ENCODE peak calls at places on chromosomes 4 and X, in eight cellular contexts. N is psoas muscle; U is body of pancreas; C is thoracic aorta; K is CD8-positive, alpha-beta memory T cell; L is upper lobe of right lung; S is A549; M is HCT116. W is an unnamed sample.

GRCh38 chr4:185592845-185593488 is 57.7 kb upstream of the PDLIM3 start:
- DNase-seq in N (no peak), U (no peak), C (no peak), K (no peak), L (no peak), S (no peak), M (no peak), W (no peak)

GRCh38 chrX:71098302-71098701 is 2.7 kb downstream of the FOXO4 start:
- DNase-seq in N (peak), U (peak), C (peak), K (peak), L (peak), S (peak), M (peak), W (no peak)

GRCh38 chr4:187357045-187357643 is 633.5 kb upstream of the FAT1 start:
- DNase-seq in N (no peak), U (no peak), C (no peak), K (no peak), L (no peak), S (no peak), M (no peak), W (no peak)

GRCh38 chrX:38124000-38124399 is 96.7 kb downstream of the SRPX start:
- DNase-seq in N (no peak), U (no peak), C (no peak), K (no peak), L (no peak), S (no peak), M (no peak), W (no peak)

GRCh38 chr4:185359767-185360446 is 35.8 kb downstream of the LRP2BP start:
- DNase-seq in N (no peak), U (no peak), C (no peak), K (no peak), L (no peak), S (no peak), M (no peak), W (no peak)

GRCh38 chr4:52837716-52838558 is 24.2 kb upstream of the RASL11B start:
- DNase-seq in N (no peak), U (peak), C (no peak), K (no peak), L (no peak), S (no peak), M (no peak), W (no peak)

GRCh38 chr4:89913623-89914022 is 19.0 kb downstream of the MMRN1 start:
- DNase-seq in N (no peak), U (no peak), C (no peak), K (no peak), L (no peak), S (no peak), M (no peak), W (no peak)

GRCh38 chr4:5712517-5712916 is 1.5 kb downstream of the EVC start:
- DNase-seq in N (no peak), U (no peak), C (no peak), K (no peak), L (no peak), S (no peak), M (no peak), W (no peak)

GRCh38 chr4:13544556-13545393 is 467 bp upstream of the NKX3-2 start:
- DNase-seq in N (no peak), U (peak), C (no peak), K (no peak), L (peak), S (peak), M (peak), W (peak)

GRCh38 chr4:186102931-186103330 is 1.6 kb upstream of the FAM149A start:
- DNase-seq in N (no peak), U (no peak), C (no peak), K (no peak), L (no peak), S (no peak), M (no peak), W (no peak)

GRCh38 chr4:29559281-29559680 is 1160.9 kb upstream of the PCDH7 start:
- DNase-seq in N (no peak), U (no peak), C (no peak), K (no peak), L (no peak), S (no peak), M (no peak), W (no peak)

GRCh38 chrX:75155830-75156525 is at the start of gene ABCB7:
- DNase-seq in N (peak), U (peak), C (no peak), K (peak), L (peak), S (peak), M (peak), W (peak)

GRCh38 chr4:96602661-96603060 is 762.8 kb downstream of the PDHA2 start:
- DNase-seq in N (no peak), U (no peak), C (no peak), K (no peak), L (no peak), S (no peak), M (peak), W (no peak)

GRCh38 chrX:85359051-85359450 is 20.4 kb downstream of the POF1B start:
- DNase-seq in N (no peak), U (no peak), C (no peak), K (no peak), L (no peak), S (no peak), M (no peak), W (no peak)

GRCh38 chr4:145635630-145636029 is 16.4 kb downstream of the MMAA start:
- DNase-seq in N (no peak), U (no peak), C (no peak), K (no peak), L (no peak), S (no peak), M (no peak), W (no peak)

GRCh38 chr4:153728660-153729059 is 31.2 kb downstream of the RNF175 start:
- DNase-seq in N (no peak), U (no peak), C (no peak), K (no peak), L (no peak), S (no peak), M (no peak), W (no peak)

GRCh38 chr4:24842356-24842755 is 47.0 kb downstream of the SOD3 start:
- DNase-seq in N (no peak), U (no peak), C (no peak), K (no peak), L (no peak), S (no peak), M (no peak), W (no peak)

GRCh38 chr4:145740796-145741195 is 60.9 kb downstream of the C4orf51 start:
- DNase-seq in N (no peak), U (no peak), C (no peak), K (no peak), L (no peak), S (no peak), M (no peak), W (no peak)

GRCh38 chrX:151896734-151897474 is 15.8 kb upstream of the MAGEA4 start:
- DNase-seq in N (no peak), U (no peak), C (no peak), K (no peak), L (no peak), S (no peak), M (no peak), W (no peak)

GRCh38 chr4:187357861-187358260 is 634.2 kb upstream of the FAT1 start:
- DNase-seq in N (no peak), U (no peak), C (no peak), K (no peak), L (no peak), S (no peak), M (no peak), W (no peak)

GRCh38 chrX:31199051-31199769 is 127.4 kb upstream of the FTHL17 start:
- DNase-seq in N (no peak), U (peak), C (no peak), K (no peak), L (no peak), S (no peak), M (no peak), W (no peak)

GRCh38 chr4:96093057-96093456 is 253.2 kb downstream of the PDHA2 start:
- DNase-seq in N (no peak), U (peak), C (no peak), K (no peak), L (no peak), S (no peak), M (no peak), W (no peak)

GRCh38 chr4:88823058-88823919 is 125.7 kb upstream of the NAP1L5 start:
- DNase-seq in N (peak), U (peak), C (peak), K (peak), L (peak), S (peak), M (peak), W (peak)

GRCh38 chrX:7110821-7111276 is 36.7 kb upstream of the STS start:
- DNase-seq in N (no peak), U (no peak), C (no peak), K (no peak), L (no peak), S (no peak), M (no peak), W (no peak)

GRCh38 chr4:151681085-151681484 is 79.7 kb downstream of the GATB start:
- DNase-seq in N (no peak), U (no peak), C (no peak), K (no peak), L (no peak), S (no peak), M (no peak), W (no peak)

GRCh38 chr4:148782284-148782683 is 340.1 kb upstream of the NR3C2 start:
- DNase-seq in N (no peak), U (peak), C (no peak), K (no peak), L (no peak), S (no peak), M (no peak), W (no peak)

GRCh38 chr4:153345011-153345981 is 808 bp downstream of the MND1 start:
- DNase-seq in N (peak), U (peak), C (no peak), K (peak), L (peak), S (peak), M (peak), W (no peak)

GRCh38 chr4:149684516-149684915 is 131.1 kb downstream of the IQCM start:
- DNase-seq in N (no peak), U (no peak), C (no peak), K (no peak), L (no peak), S (no peak), M (no peak), W (no peak)

GRCh38 chr4:126604273-126604867 is 1028.4 kb upstream of the INTU start:
- DNase-seq in N (no peak), U (no peak), C (no peak), K (no peak), L (no peak), S (peak), M (peak), W (no peak)

GRCh38 chr4:185637162-185637875 is 102.0 kb upstream of the PDLIM3 start:
- DNase-seq in N (no peak), U (peak), C (no peak), K (no peak), L (no peak), S (no peak), M (no peak), W (no peak)

GRCh38 chrX:49166914-49167739 is 4.6 kb downstream of the MAGIX start:
- DNase-seq in N (peak), U (peak), C (peak), K (peak), L (peak), S (no peak), M (no peak), W (peak)

GRCh38 chr4:138639018-138639876 is 376.3 kb upstream of the NOCT start:
- DNase-seq in N (no peak), U (no peak), C (no peak), K (no peak), L (no peak), S (no peak), M (no peak), W (no peak)

GRCh38 chr4:104879367-104879766 is 267.3 kb upstream of the TET2 start:
- DNase-seq in N (no peak), U (no peak), C (no peak), K (no peak), L (no peak), S (no peak), M (no peak), W (no peak)

GRCh38 chrX:16839224-16839851 is 30.8 kb downstream of the RBBP7 start:
- DNase-seq in N (no peak), U (no peak), C (no peak), K (no peak), L (no peak), S (no peak), M (no peak), W (no peak)

GRCh38 chrX:16839852-16840460 is 30.2 kb downstream of the RBBP7 start:
- DNase-seq in N (no peak), U (no peak), C (no peak), K (no peak), L (no peak), S (no peak), M (no peak), W (no peak)

GRCh38 chrX:16836371-16836770 is 33.8 kb downstream of the RBBP7 start:
- DNase-seq in N (peak), U (peak), C (no peak), K (no peak), L (no peak), S (peak), M (no peak), W (no peak)

GRCh38 chrX:16834811-16835210 is 35.4 kb downstream of the RBBP7 start:
- DNase-seq in N (no peak), U (no peak), C (no peak), K (no peak), L (no peak), S (no peak), M (no peak), W (no peak)

DNA sequence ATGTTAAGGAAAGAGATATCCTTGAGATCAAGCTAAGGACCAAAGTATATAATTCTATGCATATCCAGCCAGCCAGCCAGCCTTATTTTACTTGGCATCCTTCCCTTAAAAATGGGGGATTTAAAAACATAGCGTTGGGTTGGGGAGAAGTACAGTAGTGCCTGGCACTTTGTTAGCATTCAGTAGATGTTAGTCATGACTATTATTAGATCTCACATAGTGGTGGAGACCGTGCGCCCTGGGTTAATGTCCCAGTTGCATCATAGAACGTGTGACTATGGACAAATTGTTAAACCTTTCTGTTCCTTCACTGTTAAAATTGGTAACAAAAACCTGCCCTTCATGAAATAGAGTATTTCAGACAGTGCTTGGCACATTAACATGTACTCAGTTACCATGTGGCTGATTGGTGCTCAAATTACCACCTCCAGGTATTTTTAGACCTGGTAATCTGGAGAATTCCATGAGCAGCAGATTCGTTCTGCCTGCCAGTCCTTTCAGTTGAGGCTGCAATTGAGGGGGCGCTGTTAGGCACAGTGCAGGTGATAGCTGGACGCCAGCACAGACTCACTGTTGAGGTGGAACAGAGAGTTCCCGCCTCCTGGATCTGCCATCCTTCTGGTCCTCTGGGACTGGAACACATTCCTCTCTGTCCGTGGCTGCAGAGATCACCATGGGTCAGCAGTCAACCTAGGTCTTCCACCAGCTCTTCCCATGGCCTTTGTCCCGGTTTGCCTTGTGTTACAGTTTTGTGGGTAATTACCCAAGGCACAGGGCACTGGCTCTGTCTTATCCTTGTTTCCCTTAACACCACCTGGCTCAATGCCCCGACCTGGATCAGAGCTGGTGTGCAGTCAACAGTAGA is 31.7 kb downstream of the RBBP7 start:
- DNase-seq in N (peak), U (peak), C (no peak), K (no peak), L (no peak), S (no peak), M (no peak), W (no peak)
- H3K27ac ChIP-seq in N (peak), U (no peak), C (no peak), K (no peak), L (no peak), S (peak), M (no peak), W (no peak)

GRCh38 chr4:73224886-73225285 is 33.7 kb downstream of the ANKRD17 start:
- DNase-seq in N (no peak), U (no peak), C (no peak), K (no peak), L (no peak), S (no peak), M (no peak), W (no peak)

GRCh38 chr4:73221734-73222133 is 36.9 kb downstream of the ANKRD17 start:
- DNase-seq in N (no peak), U (no peak), C (no peak), K (no peak), L (no peak), S (no peak), M (no peak), W (no peak)

GRCh38 chr4:73222466-73223257 is 35.9 kb downstream of the ANKRD17 start:
- DNase-seq in N (no peak), U (peak), C (peak), K (peak), L (no peak), S (peak), M (peak), W (no peak)

GRCh38 chr4:73220815-73221214 is 37.8 kb downstream of the ANKRD17 start:
- DNase-seq in N (no peak), U (no peak), C (no peak), K (no peak), L (no peak), S (no peak), M (no peak), W (no peak)

GRCh38 chr4:73223258-73223651 is 35.3 kb downstream of the ANKRD17 start:
- DNase-seq in N (no peak), U (no peak), C (no peak), K (no peak), L (no peak), S (no peak), M (no peak), W (no peak)
- H3K4me3 ChIP-seq in N (peak), U (no peak), C (peak), K (peak), L (peak), S (peak), M (peak), W (peak)

GRCh38 chr4:40194602-40195161 is 2.1 kb upstream of the RHOH start:
- DNase-seq in N (no peak), U (no peak), C (no peak), K (peak), L (no peak), S (no peak), M (no peak), W (no peak)
- H3K27ac ChIP-seq in N (no peak), U (no peak), C (no peak), K (peak), L (no peak), S (peak), M (no peak), W (no peak)

DNA sequence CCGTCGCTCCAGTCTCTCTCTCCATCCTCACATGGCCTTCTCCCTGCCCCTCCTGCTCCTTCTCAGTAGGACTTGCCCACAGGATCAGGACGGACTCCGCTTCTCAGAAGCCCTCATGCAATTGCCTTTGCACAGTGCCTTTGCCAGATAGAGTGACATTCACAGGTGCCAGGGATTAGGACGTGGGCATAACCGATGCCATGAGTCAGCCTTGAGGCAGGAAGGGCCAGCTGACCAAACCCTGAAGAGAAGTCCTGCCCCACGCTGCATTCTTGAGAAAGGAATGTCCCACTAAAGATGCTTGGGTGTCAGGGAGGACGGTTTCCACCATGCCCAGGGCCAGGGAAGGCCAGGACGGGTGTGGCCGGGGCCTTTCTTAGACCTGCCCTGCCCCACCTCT is 6.6 kb upstream of the GRPEL1 start:
- DNase-seq in N (peak), U (no peak), C (no peak), K (no peak), L (no peak), S (no peak), M (no peak), W (no peak)
- H3K4me3 ChIP-seq in N (no peak), U (no peak), C (no peak), K (no peak), L (no peak), S (no peak), M (no peak), W (no peak)

GRCh38 chr4:112213850-112214249 is 17.7 kb upstream of the AP1AR start:
- DNase-seq in N (no peak), U (no peak), C (no peak), K (no peak), L (no peak), S (no peak), M (no peak), W (no peak)
- H3K27ac ChIP-seq in N (no peak), U (no peak), C (no peak), K (no peak), L (no peak), S (no peak), M (no peak), W (no peak)

DNA sequence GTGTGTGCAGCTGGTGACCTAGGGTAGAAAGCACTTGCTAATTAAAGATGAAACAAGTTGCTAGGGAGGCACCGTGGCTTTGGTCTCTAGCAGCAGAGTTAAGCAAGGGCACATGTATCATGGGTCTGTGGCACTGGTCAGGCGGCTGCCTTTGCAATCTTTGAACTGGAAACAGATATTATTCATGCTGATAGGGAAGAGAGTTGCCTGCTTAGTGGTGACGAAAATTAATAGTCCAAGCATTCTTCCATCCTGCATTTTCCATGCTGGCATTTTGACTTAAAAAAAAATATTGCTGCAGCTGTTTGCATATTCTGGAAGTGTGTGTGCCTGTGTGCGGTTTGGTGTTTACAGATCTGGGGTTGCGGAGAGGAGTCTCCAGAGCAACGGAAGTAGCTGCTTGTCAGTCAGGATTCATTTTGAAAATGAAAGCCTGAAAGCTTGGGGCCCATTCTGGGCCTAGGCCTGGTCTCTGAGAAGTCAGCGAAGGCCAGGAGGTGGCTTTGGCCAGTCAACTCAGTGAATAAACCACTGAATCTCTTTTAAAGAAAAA is 2.3 kb upstream of the SOWAHD start:
- DNase-seq in N (no peak), U (no peak), C (no peak), K (peak), L (no peak), S (no peak), M (no peak), W (no peak)
- H3K4me3 ChIP-seq in N (no peak), U (no peak), C (no peak), K (peak), L (no peak), S (no peak), M (no peak), W (no peak)

GRCh38 chrX:28850955-28851354 is 263.7 kb downstream of the IL1RAPL1 start:
- DNase-seq in N (no peak), U (no peak), C (no peak), K (no peak), L (no peak), S (no peak), M (no peak), W (no peak)
- H3K27ac ChIP-seq in N (no peak), U (no peak), C (no peak), K (no peak), L (no peak), S (no peak), M (no peak), W (no peak)

DNA sequence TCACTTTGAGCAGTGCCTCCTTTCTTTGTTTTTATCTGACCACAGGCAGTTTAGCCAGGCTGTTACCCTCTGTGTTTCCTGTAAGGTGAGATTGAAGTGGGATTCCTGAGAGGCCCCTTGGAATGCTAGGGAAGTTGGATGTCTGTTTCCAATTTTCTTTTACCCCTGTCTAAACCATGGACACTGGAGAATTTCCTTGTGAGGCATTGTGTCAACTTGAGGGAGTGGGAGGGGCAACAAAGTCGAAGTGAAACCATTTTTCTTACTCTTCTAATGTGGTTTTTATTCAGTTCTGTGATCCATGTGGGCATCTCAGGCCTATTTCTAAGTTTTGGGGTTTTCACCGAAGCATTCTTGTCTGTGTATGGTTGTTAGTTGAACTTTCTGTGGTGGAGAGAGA is 296.1 kb upstream of the UGT8 start:
- DNase-seq in N (no peak), U (no peak), C (no peak), K (no peak), L (no peak), S (no peak), M (no peak), W (no peak)
- H3K4me3 ChIP-seq in N (no peak), U (no peak), C (no peak), K (no peak), L (no peak), S (no peak), M (no peak), W (no peak)